ENCODE peak calls at places on chromosomes 7 and 10, in nine cellular contexts. K is AG04450, J is GM10248, G is gastrocnemius medialis, V is Calu3, N is OCI-LY7, C is brain microvascular endothelial cell, B is MCF 10A, Q is B cell. Z is an unnamed sample.

GRCh38 chr7:38232475-38233366 is 40.7 kb downstream of the TARP start:
- DNase-seq in Q (no peak), N (no peak), C (peak), G (no peak), J (peak), V (no peak), B (no peak), K (no peak), Z (peak)

GRCh38 chr7:26662646-26663045 is 201.7 kb downstream of the SKAP2 start:
- DNase-seq in G (no peak), K (no peak), J (no peak), Q (no peak), N (no peak), C (no peak), B (no peak), V (no peak), Z (no peak)

GRCh38 chr7:21806388-21806787 is 139.3 kb downstream of the CDCA7L start:
- DNase-seq in J (no peak), Q (no peak), V (no peak), N (no peak), C (no peak), B (no peak), G (no peak), K (no peak), Z (no peak)

GRCh38 chr7:2870471-2870941 is 26.4 kb upstream of the GNA12 start:
- DNase-seq in G (peak), K (no peak), J (peak), B (peak), C (peak), V (peak), N (peak), Q (peak), Z (peak)

GRCh38 chr10:33882996-33883395 is 548.5 kb upstream of the NRP1 start:
- DNase-seq in V (no peak), K (no peak), G (no peak), J (no peak), Q (no peak), N (no peak), B (no peak), C (no peak), Z (no peak)

GRCh38 chr10:49539320-49539885 is 482 bp upstream of the ERCC6 start:
- DNase-seq in Q (no peak), B (peak), C (peak), V (peak), J (peak), K (no peak), N (peak), G (no peak), Z (peak)

GRCh38 chr7:143396182-143396581 is 12.5 kb downstream of the EPHA1 start:
- DNase-seq in J (no peak), N (no peak), G (no peak), C (no peak), B (no peak), K (no peak), Q (no peak), V (no peak), Z (no peak)

GRCh38 chr10:100896876-100897461 is 15.8 kb upstream of the SLF2 start:
- DNase-seq in V (no peak), G (no peak), Q (no peak), B (no peak), K (no peak), J (no peak), C (peak), N (no peak), Z (no peak)

GRCh38 chr7:150322833-150323681 is at the start of the genes ACTR3C and LRRC61:
- DNase-seq in K (no peak), C (no peak), Q (peak), B (peak), V (peak), G (no peak), J (peak), N (no peak), Z (peak)

GRCh38 chr7:11252705-11253272 is 279.1 kb downstream of the PHF14 start:
- DNase-seq in B (no peak), J (no peak), K (no peak), C (no peak), G (no peak), V (no peak), Q (no peak), N (no peak), Z (no peak)

GRCh38 chr10:77685494-77685893 is 47.9 kb upstream of the KCNMA1 start:
- DNase-seq in V (no peak), B (no peak), Q (no peak), K (no peak), G (no peak), C (no peak), J (no peak), N (no peak), Z (no peak)

GRCh38 chr10:54063514-54063913 is 737.5 kb downstream of the PCDH15 start:
- DNase-seq in B (no peak), G (no peak), V (no peak), C (no peak), Q (no peak), N (no peak), K (no peak), J (no peak), Z (no peak)

GRCh38 chr10:65416094-65416493 is 1509.7 kb upstream of the LRRTM3 start:
- DNase-seq in B (no peak), K (no peak), J (no peak), N (no peak), G (no peak), V (no peak), C (peak), Q (no peak), Z (no peak)

GRCh38 chr10:131125511-131126225 is 185.9 kb downstream of the TCERG1L start:
- DNase-seq in K (no peak), N (no peak), C (no peak), B (no peak), V (no peak), Q (no peak), G (no peak), J (no peak), Z (no peak)

GRCh38 chr10:74238031-74238431 is 87.0 kb downstream of the ADK start:
- DNase-seq in J (no peak), C (peak), K (no peak), V (no peak), B (no peak), N (no peak), Q (no peak), G (no peak), Z (no peak)

GRCh38 chr10:48215148-48215982 is 59.1 kb downstream of the FRMPD2 start:
- DNase-seq in J (peak), V (peak), N (peak), Q (no peak), C (peak), K (no peak), B (peak), G (no peak), Z (peak)

GRCh38 chr7:29285451-29285807 is 90.9 kb downstream of the CHN2 start:
- DNase-seq in C (peak), B (peak), J (no peak), G (no peak), V (peak), K (no peak), Q (no peak), N (no peak), Z (no peak)

GRCh38 chr10:26969145-26969926 is 108.6 kb upstream of the ABI1 start:
- DNase-seq in Q (no peak), N (no peak), J (peak), V (no peak), B (no peak), C (no peak), K (no peak), G (no peak), Z (peak)

GRCh38 chr10:28411648-28412047 is 108.8 kb upstream of the MPP7 start:
- DNase-seq in C (no peak), Q (no peak), B (peak), V (no peak), G (no peak), K (no peak), N (no peak), J (peak), Z (peak)

GRCh38 chr10:12351447-12351846 is 2.1 kb downstream of the CAMK1D start:
- DNase-seq in N (no peak), C (no peak), K (no peak), G (no peak), Q (no peak), J (no peak), B (no peak), V (no peak), Z (no peak)

GRCh38 chr7:11436317-11436716 is 395.7 kb downstream of the THSD7A start:
- DNase-seq in N (no peak), Q (no peak), C (no peak), K (no peak), V (no peak), J (no peak), G (no peak), B (peak), Z (no peak)

GRCh38 chr10:11113156-11113555 is 95.5 kb downstream of the CELF2 start:
- DNase-seq in Q (no peak), C (no peak), B (no peak), K (no peak), G (no peak), N (peak), V (no peak), J (peak), Z (peak)

GRCh38 chr10:43857206-43857952 is 208.7 kb upstream of the ZNF32 start:
- DNase-seq in B (peak), J (no peak), V (no peak), N (no peak), Q (no peak), G (no peak), K (peak), C (peak), Z (no peak)

GRCh38 chr10:113476673-113477072 is 76.2 kb upstream of the HABP2 start:
- DNase-seq in N (no peak), K (no peak), Q (no peak), V (no peak), B (no peak), C (no peak), J (no peak), G (no peak), Z (no peak)

GRCh38 chr10:113474756-113475155 is 78.1 kb upstream of the HABP2 start:
- DNase-seq in K (no peak), C (no peak), V (no peak), B (no peak), N (no peak), J (no peak), G (no peak), Q (no peak), Z (no peak)

GRCh38 chr10:113473851-113474250 is 79.0 kb upstream of the HABP2 start:
- DNase-seq in G (no peak), K (no peak), C (no peak), B (no peak), N (no peak), V (no peak), Q (no peak), J (no peak), Z (no peak)

GRCh38 chr10:113476191-113476590 is 76.7 kb upstream of the HABP2 start:
- DNase-seq in B (no peak), V (no peak), N (no peak), C (no peak), G (no peak), J (no peak), Q (no peak), K (no peak), Z (no peak)

DNA sequence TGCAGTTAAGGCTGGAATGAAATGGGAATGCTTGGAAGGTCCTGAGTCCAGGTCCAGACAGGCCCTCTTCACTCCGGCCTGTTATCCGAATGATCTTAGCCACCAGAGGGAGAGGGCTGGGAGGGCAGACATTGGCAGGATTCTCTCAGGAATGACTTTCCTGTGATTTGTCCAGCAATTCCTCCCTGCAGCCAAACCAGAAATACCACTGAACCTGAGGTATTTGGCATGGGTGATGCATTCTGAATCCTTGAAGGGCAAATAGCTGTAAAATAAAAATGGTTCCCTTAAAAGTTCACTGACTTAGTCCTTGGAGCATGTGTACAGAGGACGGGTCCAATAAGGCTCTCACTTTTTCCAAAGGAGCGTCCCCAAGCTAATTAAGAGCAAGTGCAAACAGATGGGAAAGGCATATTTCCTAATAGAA is 77.5 kb upstream of the HABP2 start:
- DNase-seq in B (no peak), V (no peak), G (no peak), Q (no peak), K (no peak), N (no peak), C (no peak), J (no peak), Z (no peak)
- TF ChIP-seq CTCF in B (no peak), V (no peak), G (no peak), Q (no peak), K (no peak), N (no peak), C (no peak), J (no peak), Z (no peak)

GRCh38 chr10:110305767-110306451 is 1.2 kb upstream of the SMNDC1 start:
- DNase-seq in Q (peak), J (peak), K (peak), G (peak), V (peak), C (peak), B (peak), N (peak), Z (peak)

GRCh38 chr10:110307805-110308204 is 3.1 kb upstream of the SMNDC1 start:
- DNase-seq in K (no peak), C (no peak), N (no peak), G (no peak), V (no peak), J (no peak), Q (no peak), B (peak), Z (no peak)

GRCh38 chr10:110304394-110304779 is 333 bp downstream of the SMNDC1 start:
- DNase-seq in K (no peak), J (no peak), Q (no peak), N (no peak), B (no peak), C (no peak), G (no peak), V (no peak), Z (no peak)

GRCh38 chr10:110304780-110305421 is at the start of gene SMNDC1:
- DNase-seq in J (peak), V (peak), N (peak), K (peak), B (peak), C (peak), Q (peak), G (peak), Z (peak)

GRCh38 chr10:110306452-110306768 is 1.7 kb upstream of the SMNDC1 start:
- DNase-seq in G (no peak), N (no peak), J (no peak), K (no peak), B (no peak), Q (no peak), V (no peak), C (no peak), Z (no peak)
- TF ChIP-seq CTCF in G (no peak), N (no peak), J (no peak), K (no peak), B (no peak), Q (peak), V (no peak), C (no peak), Z (no peak)

DNA sequence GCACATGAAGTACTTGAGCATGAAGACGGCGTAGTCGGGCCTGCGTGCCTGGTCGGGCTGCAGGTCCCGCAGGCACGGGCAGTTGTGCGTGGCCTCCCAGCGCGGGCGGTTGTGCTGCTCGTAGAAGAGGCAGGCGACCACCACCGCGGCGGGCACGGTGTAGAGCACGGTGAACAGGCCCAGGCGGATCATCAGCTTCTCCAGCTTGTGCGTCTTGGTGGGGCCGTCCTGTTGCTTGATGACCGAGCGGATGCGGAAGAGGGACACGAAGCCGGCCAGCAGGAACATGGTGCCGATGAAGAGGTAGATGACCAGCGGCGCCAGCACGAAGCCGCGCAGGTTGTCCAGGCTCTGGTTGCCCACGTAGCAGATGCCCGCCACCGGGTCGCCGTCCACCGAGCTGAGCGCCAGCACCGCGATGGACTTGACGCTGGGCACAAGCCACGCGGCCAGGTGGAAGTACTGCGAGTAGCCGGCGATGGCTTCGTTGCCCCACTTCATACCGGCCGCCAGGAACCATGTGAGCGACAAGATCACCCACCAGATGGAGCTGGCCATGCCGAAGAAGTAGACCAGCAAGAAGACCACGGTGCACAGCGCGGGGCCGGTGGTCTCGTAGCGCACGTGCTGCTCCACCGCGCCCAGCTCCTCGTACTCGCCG is 2.3 kb downstream of the FZD8 start:
- DNase-seq in K (no peak), J (no peak), Q (no peak), N (no peak), B (peak), G (no peak), V (no peak), C (peak), Z (no peak)
- TF ChIP-seq CTCF in K (peak), J (no peak), Q (no peak), N (no peak), B (no peak), G (no peak), V (no peak), C (peak), Z (no peak)

DNA sequence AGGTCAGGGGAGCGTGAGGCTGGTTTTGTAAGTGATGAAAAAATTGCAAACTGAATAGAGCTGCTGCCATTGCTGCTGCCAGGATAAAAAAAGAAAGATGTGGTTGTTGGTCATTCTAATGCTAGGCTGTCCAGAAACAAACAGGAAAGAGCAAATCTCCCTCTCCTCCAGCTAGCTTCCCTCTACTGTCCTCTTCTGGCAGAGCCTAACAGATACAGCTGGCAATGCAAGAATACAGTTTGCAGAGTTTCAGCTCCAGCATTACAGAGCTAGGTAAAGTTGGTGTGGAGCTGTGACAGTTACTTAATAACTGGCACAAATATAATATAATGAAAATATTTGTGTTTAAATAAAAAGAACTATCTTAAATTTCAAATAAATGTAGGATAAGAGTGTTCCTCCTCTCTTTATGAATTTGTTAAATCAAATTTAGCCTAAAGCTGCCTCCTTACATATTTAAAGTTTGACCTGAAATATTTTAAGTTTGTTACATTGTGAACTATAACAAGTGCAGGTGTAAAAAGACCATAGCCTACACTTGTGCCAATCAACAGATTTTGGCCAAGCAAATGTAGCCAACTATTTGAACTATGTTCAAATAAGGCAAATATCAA is 407.7 kb downstream of the SH2D4B start:
- DNase-seq in B (peak), K (no peak), V (peak), G (no peak), N (no peak), C (no peak), Q (no peak), J (peak), Z (peak)
- TF ChIP-seq CTCF in B (peak), K (no peak), V (peak), G (no peak), N (peak), C (no peak), Q (no peak), J (peak), Z (peak)

GRCh38 chr7:118169146-118169545 is 14.8 kb upstream of the LSM8 start:
- DNase-seq in N (no peak), V (no peak), C (peak), K (no peak), Q (no peak), J (no peak), B (no peak), G (no peak), Z (no peak)
- TF ChIP-seq CTCF in N (peak), V (no peak), C (peak), K (peak), Q (no peak), J (no peak), B (peak), G (no peak), Z (no peak)

GRCh38 chr7:45007106-45007505 is 7.1 kb downstream of the CCM2 start:
- DNase-seq in B (no peak), N (no peak), K (no peak), Q (no peak), G (no peak), V (no peak), J (no peak), C (no peak), Z (no peak)
- TF ChIP-seq CTCF in B (no peak), N (no peak), K (no peak), Q (no peak), G (no peak), V (no peak), J (no peak), C (no peak), Z (no peak)

GRCh38 chr10:80530251-80530650 is 7.5 kb upstream of the SH2D4B start:
- DNase-seq in Q (no peak), V (peak), J (peak), N (peak), C (peak), G (no peak), B (peak), K (no peak), Z (no peak)
- TF ChIP-seq CTCF in Q (no peak), V (peak), J (peak), N (peak), C (peak), G (no peak), B (no peak), K (peak), Z (peak)

Z was measured in GM13976.